ENCODE peak calls at places on chromosome 21, in nine cellular contexts. One of them, this sample, is unnamed.

GRCh38 chr21:38095220-38095619 is 161.6 kb upstream of the KCNJ15 start:
- DNase-seq in stomach: no peak
- DNase-seq in body of pancreas: no peak
- DNase-seq in thyroid gland: no peak
- DNase-seq in tibial nerve: no peak
- DNase-seq in K562: peak; percentile 38
- DNase-seq in A549: peak; percentile 5
- DNase-seq in upper lobe of left lung: no peak
- DNase-seq in breast epithelium: no peak
- DNase-seq in this sample: no peak

GRCh38 chr21:31732891-31733520 is 1.1 kb upstream of the SCAF4 start:
- DNase-seq in stomach: no peak
- DNase-seq in body of pancreas: peak; percentile 18
- DNase-seq in thyroid gland: no peak
- DNase-seq in tibial nerve: no peak
- DNase-seq in K562: peak; percentile 39
- DNase-seq in A549: peak; percentile 9
- DNase-seq in upper lobe of left lung: no peak
- DNase-seq in breast epithelium: no peak
- DNase-seq in this sample: no peak

GRCh38 chr21:37565530-37566223 is 199.1 kb downstream of the DYRK1A start:
- DNase-seq in stomach: no peak
- DNase-seq in body of pancreas: no peak
- DNase-seq in thyroid gland: no peak
- DNase-seq in tibial nerve: no peak
- DNase-seq in K562: no peak
- DNase-seq in A549: peak; percentile 33
- DNase-seq in upper lobe of left lung: no peak
- DNase-seq in breast epithelium: no peak
- DNase-seq in this sample: no peak

GRCh38 chr21:41977034-41977950 is 23.5 kb upstream of the C2CD2 start:
- DNase-seq in stomach: no peak
- DNase-seq in body of pancreas: no peak
- DNase-seq in thyroid gland: no peak
- DNase-seq in tibial nerve: peak; percentile 1
- DNase-seq in K562: no peak
- DNase-seq in A549: no peak
- DNase-seq in upper lobe of left lung: no peak
- DNase-seq in breast epithelium: peak; percentile 18
- DNase-seq in this sample: no peak

GRCh38 chr21:41894922-41895557 is 15.9 kb upstream of the PRDM15 start:
- DNase-seq in stomach: no peak
- DNase-seq in body of pancreas: no peak
- DNase-seq in thyroid gland: no peak
- DNase-seq in tibial nerve: no peak
- DNase-seq in K562: peak; percentile 75
- DNase-seq in A549: no peak
- DNase-seq in upper lobe of left lung: no peak
- DNase-seq in breast epithelium: no peak
- DNase-seq in this sample: no peak

GRCh38 chr21:31713973-31714740 is 17.8 kb downstream of the SCAF4 start:
- DNase-seq in stomach: no peak
- DNase-seq in body of pancreas: no peak
- DNase-seq in thyroid gland: no peak
- DNase-seq in tibial nerve: no peak
- DNase-seq in K562: peak; percentile 76
- DNase-seq in A549: no peak
- DNase-seq in upper lobe of left lung: no peak
- DNase-seq in breast epithelium: no peak
- DNase-seq in this sample: no peak

GRCh38 chr21:28186604-28187003 is 806.1 kb downstream of the LTN1 start:
- DNase-seq in stomach: no peak
- DNase-seq in body of pancreas: no peak
- DNase-seq in thyroid gland: no peak
- DNase-seq in tibial nerve: no peak
- DNase-seq in K562: no peak
- DNase-seq in A549: no peak
- DNase-seq in upper lobe of left lung: no peak
- DNase-seq in breast epithelium: no peak
- DNase-seq in this sample: no peak

GRCh38 chr21:42366292-42367010 is at the start of gene TFF1:
- DNase-seq in stomach: peak; percentile 79
- DNase-seq in body of pancreas: peak; percentile 29
- DNase-seq in thyroid gland: no peak
- DNase-seq in tibial nerve: no peak
- DNase-seq in K562: no peak
- DNase-seq in A549: peak; percentile 85
- DNase-seq in upper lobe of left lung: peak; percentile 48
- DNase-seq in breast epithelium: no peak
- DNase-seq in this sample: no peak

GRCh38 chr21:15730484-15731242 is 881 bp downstream of the USP25 start:
- DNase-seq in stomach: no peak
- DNase-seq in body of pancreas: no peak
- DNase-seq in thyroid gland: peak; percentile 31
- DNase-seq in tibial nerve: no peak
- DNase-seq in K562: no peak
- DNase-seq in A549: no peak
- DNase-seq in upper lobe of left lung: no peak
- DNase-seq in breast epithelium: no peak
- DNase-seq in this sample: no peak

GRCh38 chr21:15729346-15729673 is 472 bp upstream of the USP25 start:
- DNase-seq in stomach: no peak
- DNase-seq in body of pancreas: no peak
- DNase-seq in thyroid gland: no peak
- DNase-seq in tibial nerve: no peak
- DNase-seq in K562: no peak
- DNase-seq in A549: no peak
- DNase-seq in upper lobe of left lung: no peak
- DNase-seq in breast epithelium: no peak
- DNase-seq in this sample: no peak

GRCh38 chr21:15728046-15728445 is 1.7 kb upstream of the USP25 start:
- DNase-seq in stomach: no peak
- DNase-seq in body of pancreas: no peak
- DNase-seq in thyroid gland: no peak
- DNase-seq in tibial nerve: no peak
- DNase-seq in K562: no peak
- DNase-seq in A549: no peak
- DNase-seq in upper lobe of left lung: no peak
- DNase-seq in breast epithelium: no peak
- DNase-seq in this sample: no peak

GRCh38 chr21:15731243-15731613 is 1.4 kb downstream of the USP25 start:
- DNase-seq in stomach: no peak
- DNase-seq in body of pancreas: no peak
- DNase-seq in thyroid gland: no peak
- DNase-seq in tibial nerve: no peak
- DNase-seq in K562: peak; percentile 43
- DNase-seq in A549: no peak
- DNase-seq in upper lobe of left lung: no peak
- DNase-seq in breast epithelium: no peak
- DNase-seq in this sample: no peak

DNA sequence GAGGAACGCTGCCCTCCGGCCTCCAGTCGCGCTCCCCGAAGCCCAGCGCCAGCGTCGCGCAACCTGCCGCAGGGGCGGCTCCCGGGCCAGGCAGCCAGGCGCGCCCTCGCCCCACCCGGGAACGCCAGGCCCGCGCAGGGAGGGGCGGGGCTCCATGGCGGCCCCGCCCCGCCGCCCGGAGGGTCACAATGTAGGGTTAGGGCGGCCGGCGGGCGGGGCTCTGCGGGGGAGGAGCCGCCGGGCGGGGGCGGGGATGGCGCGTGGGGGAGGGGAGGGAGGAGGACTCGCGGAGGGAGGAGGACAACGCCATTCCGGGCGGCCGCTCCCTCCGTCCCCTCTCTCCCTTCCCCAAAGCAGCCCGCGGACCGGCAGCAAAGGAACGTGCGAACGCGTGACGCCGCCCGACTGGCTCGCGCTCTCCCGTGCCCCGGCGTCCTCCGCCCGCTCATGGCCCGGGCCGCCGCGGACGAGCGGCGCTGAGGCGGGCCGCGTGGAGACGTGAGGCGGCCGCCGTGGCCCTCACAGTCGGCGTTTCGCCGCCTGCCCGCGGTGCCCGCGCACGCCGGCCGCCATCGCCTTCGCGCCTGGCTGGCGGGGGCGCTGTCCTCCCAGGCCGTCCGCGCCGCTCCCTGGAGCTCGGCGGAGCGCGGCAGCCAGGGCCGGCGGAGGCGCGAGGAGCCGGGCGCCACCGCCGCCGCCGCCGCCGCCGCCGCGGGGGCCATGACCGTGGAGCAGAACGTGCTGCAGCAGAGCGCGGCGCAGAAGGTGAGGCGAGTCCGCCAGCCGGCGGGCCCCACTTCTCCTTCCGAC is at the start of gene USP25:
- DNase-seq in stomach: peak; percentile 95
- DNase-seq in body of pancreas: peak; percentile 93
- DNase-seq in thyroid gland: peak; percentile 88
- DNase-seq in tibial nerve: peak; percentile 89
- DNase-seq in K562: peak; percentile 97
- DNase-seq in A549: peak; percentile 80
- DNase-seq in upper lobe of left lung: peak; percentile 94
- DNase-seq in breast epithelium: peak; percentile 85
- DNase-seq in this sample: peak; percentile 80
- TF ChIP-seq POLR2A in stomach: no peak
- TF ChIP-seq POLR2A in body of pancreas: peak; percentile 77
- TF ChIP-seq POLR2A in thyroid gland: peak; percentile 78
- TF ChIP-seq POLR2A in tibial nerve: peak; percentile 87
- TF ChIP-seq POLR2A in K562: peak; percentile 63
- TF ChIP-seq POLR2A in A549: peak; percentile 89
- TF ChIP-seq POLR2A in upper lobe of left lung: no peak
- TF ChIP-seq POLR2A in breast epithelium: no peak
- TF ChIP-seq POLR2A in this sample: no peak

GRCh38 chr21:33642027-33642895 is at the start of gene ITSN1:
- DNase-seq in stomach: peak; percentile 100
- DNase-seq in body of pancreas: peak; percentile 99
- DNase-seq in thyroid gland: peak; percentile 100
- DNase-seq in tibial nerve: peak; percentile 100
- DNase-seq in K562: peak; percentile 100
- DNase-seq in A549: peak; percentile 98
- DNase-seq in upper lobe of left lung: peak; percentile 100
- DNase-seq in breast epithelium: peak; percentile 100
- DNase-seq in this sample: peak; percentile 88
- TF ChIP-seq POLR2A in stomach: peak; percentile 68
- TF ChIP-seq POLR2A in body of pancreas: peak; percentile 93
- TF ChIP-seq POLR2A in thyroid gland: no peak
- TF ChIP-seq POLR2A in tibial nerve: peak; percentile 92
- TF ChIP-seq POLR2A in K562: no peak
- TF ChIP-seq POLR2A in A549: peak; percentile 79
- TF ChIP-seq POLR2A in upper lobe of left lung: no peak
- TF ChIP-seq POLR2A in breast epithelium: peak; percentile 23
- TF ChIP-seq POLR2A in this sample: no peak

GRCh38 chr21:33654412-33654811 is 12.1 kb downstream of the ITSN1 start:
- DNase-seq in stomach: no peak
- DNase-seq in body of pancreas: no peak
- DNase-seq in thyroid gland: no peak
- DNase-seq in tibial nerve: no peak
- DNase-seq in K562: no peak
- DNase-seq in A549: no peak
- DNase-seq in upper lobe of left lung: no peak
- DNase-seq in breast epithelium: no peak
- DNase-seq in this sample: no peak

GRCh38 chr21:33659550-33659949 is 17.2 kb downstream of the ITSN1 start:
- DNase-seq in stomach: no peak
- DNase-seq in body of pancreas: no peak
- DNase-seq in thyroid gland: no peak
- DNase-seq in tibial nerve: no peak
- DNase-seq in K562: no peak
- DNase-seq in A549: no peak
- DNase-seq in upper lobe of left lung: no peak
- DNase-seq in breast epithelium: no peak
- DNase-seq in this sample: no peak

GRCh38 chr21:33658919-33659318 is 16.6 kb downstream of the ITSN1 start:
- DNase-seq in stomach: no peak
- DNase-seq in body of pancreas: no peak
- DNase-seq in thyroid gland: no peak
- DNase-seq in tibial nerve: no peak
- DNase-seq in K562: no peak
- DNase-seq in A549: no peak
- DNase-seq in upper lobe of left lung: no peak
- DNase-seq in breast epithelium: no peak
- DNase-seq in this sample: no peak

GRCh38 chr21:33655591-33656221 is 13.4 kb downstream of the ITSN1 start:
- DNase-seq in stomach: no peak
- DNase-seq in body of pancreas: peak; percentile 25
- DNase-seq in thyroid gland: peak; percentile 15
- DNase-seq in tibial nerve: no peak
- DNase-seq in K562: peak; percentile 32
- DNase-seq in A549: peak; percentile 91
- DNase-seq in upper lobe of left lung: peak; percentile 60
- DNase-seq in breast epithelium: no peak
- DNase-seq in this sample: no peak

DNA sequence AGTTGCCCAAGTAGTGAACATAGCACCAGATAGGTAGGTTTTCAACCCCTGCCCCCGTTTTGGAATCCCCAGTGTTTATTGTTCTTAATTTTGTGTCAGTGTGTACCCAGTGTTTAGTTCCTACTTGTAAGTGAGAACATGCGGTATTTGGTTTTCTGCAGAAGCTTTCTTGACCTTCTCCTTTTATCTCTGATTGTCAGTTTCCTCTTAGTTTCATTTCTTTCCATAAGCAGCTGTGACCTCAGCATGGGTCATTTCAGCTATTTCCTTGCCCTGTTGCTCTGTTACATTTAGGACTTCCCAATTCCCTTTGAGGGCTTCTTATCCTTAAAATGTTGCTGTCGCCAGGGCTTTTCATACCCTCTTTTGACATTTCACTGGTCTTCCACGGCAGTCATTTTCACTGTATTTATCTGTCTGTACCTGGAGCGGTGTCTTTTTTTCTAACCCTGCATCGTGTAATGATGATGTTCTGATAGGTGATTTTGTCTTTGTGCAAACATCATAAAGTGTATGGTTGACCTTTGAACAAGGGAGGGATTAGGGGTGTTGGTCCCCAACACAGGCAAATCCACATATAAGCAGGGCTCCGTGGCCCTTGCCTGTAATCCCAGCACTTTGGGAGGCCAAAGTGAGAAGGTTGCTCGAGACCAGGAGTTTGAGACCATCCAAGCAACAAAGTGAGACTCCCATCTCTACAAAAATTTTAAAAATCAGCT is 15.0 kb downstream of the ITSN1 start:
- DNase-seq in stomach: no peak
- DNase-seq in body of pancreas: no peak
- DNase-seq in thyroid gland: no peak
- DNase-seq in tibial nerve: no peak
- DNase-seq in K562: no peak
- DNase-seq in A549: no peak
- DNase-seq in upper lobe of left lung: no peak
- DNase-seq in breast epithelium: no peak
- DNase-seq in this sample: no peak
- TF ChIP-seq POLR2A in stomach: no peak
- TF ChIP-seq POLR2A in body of pancreas: no peak
- TF ChIP-seq POLR2A in thyroid gland: no peak
- TF ChIP-seq POLR2A in tibial nerve: no peak
- TF ChIP-seq POLR2A in K562: no peak
- TF ChIP-seq POLR2A in A549: no peak
- TF ChIP-seq POLR2A in upper lobe of left lung: no peak
- TF ChIP-seq POLR2A in breast epithelium: no peak
- TF ChIP-seq POLR2A in this sample: no peak

GRCh38 chr21:35051287-35051818 is 2.3 kb upstream of the RUNX1 start:
- DNase-seq in stomach: peak; percentile 89
- DNase-seq in body of pancreas: peak; percentile 87
- DNase-seq in thyroid gland: peak; percentile 68
- DNase-seq in tibial nerve: peak; percentile 62
- DNase-seq in K562: peak; percentile 91
- DNase-seq in A549: peak; percentile 79
- DNase-seq in upper lobe of left lung: peak; percentile 96
- DNase-seq in breast epithelium: peak; percentile 69
- DNase-seq in this sample: peak; percentile 27
- TF ChIP-seq POLR2A in stomach: no peak
- TF ChIP-seq POLR2A in body of pancreas: peak; percentile 26
- TF ChIP-seq POLR2A in thyroid gland: no peak
- TF ChIP-seq POLR2A in tibial nerve: no peak
- TF ChIP-seq POLR2A in K562: peak; percentile 45
- TF ChIP-seq POLR2A in A549: no peak
- TF ChIP-seq POLR2A in upper lobe of left lung: no peak
- TF ChIP-seq POLR2A in breast epithelium: no peak
- TF ChIP-seq POLR2A in this sample: no peak

This sample was measured in GM12891.